ENCODE peak calls at places on chromosomes 11 and 22, in seven cellular contexts. X is SK-N-SH, O is NB4, R is astrocyte of the cerebellum, P is nephron progenitor cell, M is astrocyte of the spinal cord, V is NCI-H1417. K is an unnamed sample.

GRCh38 chr22:45908961-45909360 is 68.0 kb downstream of the WNT7B start:
- DNase-seq in M (no peak), R (no peak), O (no peak), V (no peak), X (no peak), P (no peak), K (no peak)

GRCh38 chr11:63015521-63016215 is at the start of gene SLC22A8:
- DNase-seq in R (no peak), X (no peak), M (no peak), V (no peak), P (no peak), O (no peak), K (no peak)

GRCh38 chr11:65429069-65429681 is 6.6 kb downstream of the NEAT1 start:
- DNase-seq in V (peak), X (no peak), O (peak), M (peak), R (no peak), P (no peak), K (no peak)

GRCh38 chr11:59206635-59207034 is 6.1 kb downstream of the MPEG1 start:
- DNase-seq in X (peak), O (peak), M (no peak), V (peak), P (peak), R (no peak), K (peak)

GRCh38 chr11:86218125-86219081 is 26.1 kb upstream of the EED start:
- DNase-seq in M (peak), X (peak), P (peak), O (peak), V (peak), R (peak), K (peak)

GRCh38 chr22:25953919-25954318 is 211.9 kb downstream of the MYO18B start:
- DNase-seq in R (no peak), P (no peak), O (no peak), M (no peak), X (no peak), V (peak), K (no peak)

GRCh38 chr11:11987503-11988022 is 20.9 kb downstream of the DKK3 start:
- DNase-seq in M (peak), V (no peak), O (no peak), R (no peak), X (no peak), P (no peak), K (no peak)

GRCh38 chr11:119368121-119369034 is 13.1 kb downstream of the USP2 start:
- DNase-seq in O (peak), P (no peak), V (peak), X (peak), M (no peak), R (no peak), K (no peak)

GRCh38 chr11:36381005-36381350 is 84.9 kb downstream of the PRR5L start:
- DNase-seq in M (no peak), V (no peak), R (no peak), X (no peak), O (no peak), P (no peak), K (no peak)

GRCh38 chr11:93123351-93123898 is 74.4 kb downstream of the SLC36A4 start:
- DNase-seq in O (no peak), M (peak), R (no peak), X (no peak), P (no peak), V (no peak), K (no peak)

GRCh38 chr11:31830406-31830805 is 19.3 kb upstream of the PAX6 start:
- DNase-seq in X (no peak), V (no peak), M (no peak), O (no peak), P (no peak), R (no peak), K (no peak)

GRCh38 chr22:50727678-50728522 is 10.1 kb upstream of the ACR start:
- DNase-seq in O (no peak), M (no peak), R (no peak), V (no peak), X (no peak), P (no peak), K (no peak)

GRCh38 chr22:40265783-40266182 is 80.5 kb upstream of the ADSL start:
- DNase-seq in M (no peak), V (no peak), O (peak), X (no peak), P (no peak), R (no peak), K (no peak)

GRCh38 chr11:117443269-117444186 is 115.9 kb downstream of the CEP164 start:
- DNase-seq in R (no peak), M (no peak), V (peak), O (peak), X (peak), P (peak), K (peak)

GRCh38 chr22:28783786-28784671 is 11.5 kb downstream of the CCDC117 start:
- DNase-seq in M (no peak), V (no peak), O (no peak), X (no peak), P (no peak), R (no peak), K (peak)

GRCh38 chr22:41352058-41352457 is 29.7 kb upstream of the TEF start:
- DNase-seq in M (peak), O (no peak), R (no peak), X (no peak), P (no peak), V (no peak), K (no peak)

GRCh38 chr11:69807416-69807815 is 11.8 kb downstream of the FGF3 start:
- DNase-seq in X (no peak), V (no peak), M (no peak), P (no peak), O (no peak), R (no peak), K (no peak)

GRCh38 chr22:22571862-22572261 is 12.8 kb upstream of the PRAME start:
- DNase-seq in P (no peak), O (no peak), R (no peak), V (no peak), X (no peak), M (no peak), K (no peak)

GRCh38 chr11:112780351-112781043 is 180.7 kb upstream of the NCAM1 start:
- DNase-seq in M (peak), O (no peak), V (no peak), X (no peak), P (no peak), R (peak), K (no peak)

GRCh38 chr11:35787626-35788025 is 125.1 kb downstream of the TRIM44 start:
- DNase-seq in R (no peak), V (no peak), M (peak), X (no peak), O (no peak), P (no peak), K (no peak)

GRCh38 chr11:131977231-131977630 is 606.8 kb downstream of the NTM start:
- DNase-seq in X (no peak), R (peak), V (no peak), P (no peak), M (peak), O (no peak), K (no peak)

GRCh38 chr11:74524501-74524900 is 31.0 kb upstream of the LIPT2 start:
- DNase-seq in O (no peak), M (no peak), V (no peak), R (no peak), X (no peak), P (no peak), K (no peak)

GRCh38 chr11:28792856-28793255 is 684.7 kb downstream of the METTL15 start:
- DNase-seq in X (no peak), P (no peak), M (no peak), V (no peak), O (no peak), R (no peak), K (no peak)

GRCh38 chr11:82494988-82495432 is 238.7 kb downstream of the FAM181B start:
- DNase-seq in V (peak), X (peak), P (peak), R (no peak), M (no peak), O (peak), K (no peak)

GRCh38 chr11:125593113-125593761 is 585 bp downstream of the STT3A start:
- DNase-seq in V (no peak), R (no peak), X (no peak), M (peak), P (no peak), O (no peak), K (no peak)

GRCh38 chr22:31588970-31589675 is 72.9 kb downstream of the PISD start:
- DNase-seq in V (no peak), M (no peak), P (no peak), O (no peak), R (no peak), X (no peak), K (no peak)

GRCh38 chr22:49310354-49310753 is 517.3 kb downstream of the BRD1 start:
- DNase-seq in R (no peak), O (no peak), X (no peak), V (no peak), P (no peak), M (no peak), K (no peak)

GRCh38 chr22:18070556-18071306 is 7.1 kb upstream of the PEX26 start:
- DNase-seq in V (peak), X (no peak), P (no peak), R (no peak), O (no peak), M (no peak), K (peak)

GRCh38 chr11:79220171-79220570 is 220.7 kb downstream of the TENM4 start:
- DNase-seq in O (no peak), V (no peak), X (no peak), R (no peak), M (peak), P (no peak), K (no peak)

GRCh38 chr11:94739331-94739730 is 28.8 kb upstream of the AMOTL1 start:
- DNase-seq in O (no peak), P (no peak), X (no peak), V (peak), R (no peak), M (no peak), K (no peak)